ENCODE peak calls at places on chromosomes 13 and 19, in five cellular contexts. L, Y, D, E and C are unnamed samples. For H3K4me1, the result is how much of the 10 kb centered on the place peaks cover.

GRCh38 chr13:110023729-110024645 is 237.6 kb upstream of the IRS2 start:
- DNase-seq in L (no peak), Y (peak), D (no peak), E (no peak), C (no peak)

GRCh38 chr13:73321039-73321438 is 262.2 kb downstream of the KLF5 start:
- DNase-seq in L (no peak), Y (no peak), D (no peak), E (no peak), C (no peak)

GRCh38 chr13:90414691-90415596 is 932.5 kb upstream of the MIR17HG start:
- DNase-seq in L (no peak), Y (peak), D (no peak), E (no peak), C (no peak)

GRCh38 chr13:31198524-31198923 is 1.3 kb upstream of the B3GLCT start:
- DNase-seq in L (no peak), Y (no peak), D (no peak), E (no peak), C (no peak)

GRCh38 chr19:55489711-55490477 is 1.7 kb downstream of the SSC5D start:
- DNase-seq in L (no peak), Y (no peak), D (no peak), E (no peak), C (no peak)

GRCh38 chr19:1069009-1069779 is 2.2 kb downstream of the ARHGAP45 start:
- DNase-seq in L (peak), Y (no peak), D (no peak), E (no peak), C (peak)

GRCh38 chr19:30406220-30406944 is 34.2 kb downstream of the ZNF536 start:
- DNase-seq in L (no peak), Y (no peak), D (no peak), E (no peak), C (no peak)

GRCh38 chr13:76663941-76664340 is 222.3 kb downstream of the KCTD12 start:
- DNase-seq in L (no peak), Y (peak), D (no peak), E (no peak), C (no peak)

GRCh38 chr19:38196948-38197656 is 26.9 kb downstream of the DPF1 start:
- DNase-seq in L (no peak), Y (no peak), D (no peak), E (no peak), C (no peak)

GRCh38 chr13:106466691-106467405 is 68.6 kb downstream of the EFNB2 start:
- DNase-seq in L (no peak), Y (no peak), D (no peak), E (no peak), C (no peak)

GRCh38 chr13:104436555-104436954 is 1370.3 kb upstream of the SLC10A2 start:
- DNase-seq in L (no peak), Y (no peak), D (no peak), E (no peak), C (no peak)

GRCh38 chr13:27472941-27473340 is 22.6 kb upstream of the MTIF3 start:
- DNase-seq in L (no peak), Y (no peak), D (no peak), E (no peak), C (no peak)

GRCh38 chr13:113845723-113846638 is 17.9 kb downstream of the GAS6 start:
- DNase-seq in L (no peak), Y (no peak), D (peak), E (peak), C (no peak)

GRCh38 chr19:17415107-17415506 is 4.7 kb upstream of the MVB12A start:
- DNase-seq in L (no peak), Y (no peak), D (no peak), E (no peak), C (no peak)

GRCh38 chr19:54416695-54417491 is 1.6 kb downstream of the TTYH1 start:
- DNase-seq in L (no peak), Y (no peak), D (no peak), E (no peak), C (no peak)

GRCh38 chr13:49265822-49266221 is 18.1 kb downstream of the CDADC1 start:
- DNase-seq in L (no peak), Y (peak), D (no peak), E (no peak), C (no peak)

GRCh38 chr19:19399733-19400438 is 5.6 kb upstream of the GATAD2A start:
- DNase-seq in L (no peak), Y (peak), D (no peak), E (no peak), C (no peak)

GRCh38 chr19:48419158-48419920 is 25.9 kb downstream of the GRIN2D start:
- DNase-seq in L (peak), Y (peak), D (no peak), E (no peak), C (no peak)

GRCh38 chr19:15199652-15200574 is 882 bp downstream of the NOTCH3 start:
- DNase-seq in L (no peak), Y (peak), D (no peak), E (peak), C (no peak)

GRCh38 chr19:47540748-47541147 is 25.9 kb upstream of the NAPA start:
- DNase-seq in L (no peak), Y (peak), D (no peak), E (no peak), C (no peak)

GRCh38 chr19:52187407-52187806 is 2.4 kb upstream of the PPP2R1A start:
- DNase-seq in L (no peak), Y (no peak), D (no peak), E (no peak), C (no peak)

GRCh38 chr19:52189745-52190678 is at the start of gene PPP2R1A:
- DNase-seq in L (peak), Y (peak), D (peak), E (peak), C (peak)

GRCh38 chr19:52190679-52191293 is 934 bp downstream of the PPP2R1A start:
- DNase-seq in L (no peak), Y (peak), D (peak), E (peak), C (peak)

GRCh38 chr19:52191374-52191773 is 1.5 kb downstream of the PPP2R1A start:
- DNase-seq in L (no peak), Y (no peak), D (no peak), E (no peak), C (no peak)

DNA sequence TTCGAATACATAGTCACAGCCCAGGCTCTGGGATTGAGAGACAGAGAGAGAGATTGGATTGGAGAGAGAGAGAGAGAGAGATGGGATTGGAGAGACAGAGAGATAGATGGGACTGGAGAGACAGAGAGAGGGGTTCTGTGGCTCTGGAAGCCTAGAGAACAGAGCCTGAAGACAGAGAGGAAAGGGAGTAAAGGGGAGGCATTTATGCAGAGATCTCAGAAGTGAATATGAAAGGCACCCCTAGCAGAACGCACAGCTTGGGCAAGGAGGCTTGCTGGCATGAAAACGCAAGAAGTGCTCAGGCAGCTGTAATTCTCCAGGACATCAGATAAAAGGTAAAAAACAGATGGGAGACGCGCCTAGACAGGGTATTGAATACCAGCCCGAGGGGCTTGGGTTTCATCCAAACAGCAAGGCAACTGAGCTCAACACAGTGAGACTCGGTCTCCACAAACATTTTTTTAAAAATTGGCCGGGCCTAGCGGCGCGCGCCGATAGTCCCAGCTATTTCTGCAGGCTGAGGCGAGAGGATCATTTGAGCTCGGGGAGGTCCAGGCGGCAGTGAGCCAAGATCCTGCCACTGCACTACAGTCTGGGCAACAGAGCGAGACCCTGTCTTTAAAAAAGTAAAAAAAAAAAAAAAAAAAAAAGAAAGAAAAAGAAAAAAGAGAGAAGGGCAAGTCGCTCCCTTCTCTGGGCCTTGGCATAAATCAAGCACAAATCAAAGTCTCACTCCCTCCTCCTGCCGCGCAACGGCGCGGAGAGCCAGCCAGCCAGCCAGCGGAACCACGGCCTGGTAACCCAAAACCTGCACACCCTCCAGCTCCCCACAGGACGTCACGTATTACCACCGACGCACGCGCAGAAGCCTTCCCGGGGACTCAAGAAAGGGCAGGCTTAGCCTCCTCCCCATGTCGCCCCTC is 769 bp upstream of the PPP2R1A start:
- DNase-seq in L (no peak), Y (no peak), D (peak), E (peak), C (no peak)
- TF ChIP-seq CTCF in L (no peak), Y (no peak), D (peak), E (no peak), C (no peak)

DNA sequence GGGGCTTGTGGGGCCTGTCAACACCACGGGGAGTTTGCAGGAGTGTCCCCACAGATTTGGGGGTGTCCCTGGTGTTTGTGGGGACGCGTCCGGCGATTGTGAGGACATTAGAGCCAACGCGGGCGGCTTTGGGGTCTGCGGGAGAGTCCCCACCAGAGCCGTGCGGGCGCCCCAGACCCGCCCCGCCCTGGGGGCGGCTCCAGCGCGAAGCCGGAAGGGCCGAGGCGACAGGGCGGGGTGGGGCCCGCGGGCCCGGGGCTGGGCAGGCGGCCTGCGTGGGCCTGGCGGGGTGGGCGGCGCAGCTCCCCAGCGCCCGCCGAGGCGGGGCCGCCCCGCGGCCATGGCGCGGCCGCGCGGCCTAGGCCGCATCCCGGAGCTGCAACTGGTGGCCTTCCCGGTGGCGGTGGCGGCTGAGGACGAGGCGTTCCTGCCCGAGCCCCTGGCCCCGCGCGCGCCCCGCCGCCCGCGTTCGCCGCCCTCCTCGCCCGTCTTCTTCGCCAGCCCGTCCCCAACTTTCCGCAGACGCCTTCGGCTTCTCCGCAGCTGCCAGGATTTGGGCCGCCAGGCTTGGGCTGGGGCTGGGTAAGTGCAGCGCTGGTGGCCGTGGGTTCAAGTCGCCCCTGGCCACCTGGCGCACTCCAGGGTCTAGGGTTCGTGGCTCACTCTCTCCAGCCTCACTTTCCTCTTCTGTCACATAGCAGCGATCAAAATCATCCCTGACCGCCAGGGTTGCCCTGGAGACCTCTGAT is 10.3 kb downstream of the PDE4A start:
- DNase-seq in L (no peak), Y (peak), D (no peak), E (peak), C (peak)
- H3K27ac ChIP-seq in L (peak), Y (peak), D (peak), E (peak), C (no peak)

GRCh38 chr19:44749318-44749717 is 810 bp downstream of the BCL3 start:
- DNase-seq in L (no peak), Y (no peak), D (no peak), E (no peak), C (no peak)

GRCh38 chr19:44748426-44749254 is at the start of gene BCL3:
- DNase-seq in L (peak), Y (no peak), D (peak), E (peak), C (peak)

GRCh38 chr19:44746616-44746945 is 1.9 kb upstream of the BCL3 start:
- DNase-seq in L (no peak), Y (no peak), D (no peak), E (no peak), C (no peak)

GRCh38 chr19:44746946-44747738 is 1.4 kb upstream of the BCL3 start:
- DNase-seq in L (peak), Y (peak), D (peak), E (peak), C (peak)

DNA sequence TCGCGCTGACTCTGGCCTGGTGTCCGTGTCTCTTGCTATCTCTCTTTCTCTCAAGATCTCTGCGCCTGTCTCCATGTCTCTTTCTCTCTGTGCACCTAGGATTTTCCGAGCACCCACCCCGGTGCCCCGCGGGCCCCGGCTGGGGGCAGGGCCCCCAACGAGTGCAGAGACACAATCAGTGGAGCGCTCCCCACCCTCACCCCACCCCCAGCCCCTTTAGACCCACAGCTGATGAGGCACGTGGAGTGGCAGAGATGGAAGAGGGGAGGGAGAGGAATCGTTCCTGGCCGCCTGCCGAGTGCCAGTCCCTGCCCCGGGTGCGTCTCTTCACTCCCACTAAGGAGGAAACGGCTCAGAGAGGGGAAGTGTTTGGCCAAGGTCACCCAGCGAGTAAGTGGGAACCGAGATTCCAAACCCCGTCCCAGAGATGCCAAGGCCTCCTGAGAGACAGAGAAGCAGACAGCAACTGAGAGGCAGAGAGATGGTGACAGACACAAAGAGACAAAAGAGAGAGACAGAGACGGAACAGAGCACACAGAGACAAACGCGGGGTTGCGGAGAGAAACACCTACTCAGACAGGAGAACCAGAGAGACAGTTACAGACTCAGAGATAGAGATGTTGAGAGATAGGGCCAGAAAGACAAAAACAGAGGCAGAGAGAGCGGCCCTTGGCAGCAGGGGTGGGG is 626 bp upstream of the BCL3 start:
- DNase-seq in L (peak), Y (peak), D (peak), E (peak), C (peak)
- H3K4me1 ChIP-seq in L (under half), Y (under half), D (under half), E (under half), C (under half)

GRCh38 chr19:13718733-13719132 is 45.6 kb upstream of the MRI1 start:
- DNase-seq in L (no peak), Y (peak), D (peak), E (no peak), C (no peak)
- TF ChIP-seq CTCF in L (no peak), Y (peak), D (peak), E (no peak), C (peak)

DNA sequence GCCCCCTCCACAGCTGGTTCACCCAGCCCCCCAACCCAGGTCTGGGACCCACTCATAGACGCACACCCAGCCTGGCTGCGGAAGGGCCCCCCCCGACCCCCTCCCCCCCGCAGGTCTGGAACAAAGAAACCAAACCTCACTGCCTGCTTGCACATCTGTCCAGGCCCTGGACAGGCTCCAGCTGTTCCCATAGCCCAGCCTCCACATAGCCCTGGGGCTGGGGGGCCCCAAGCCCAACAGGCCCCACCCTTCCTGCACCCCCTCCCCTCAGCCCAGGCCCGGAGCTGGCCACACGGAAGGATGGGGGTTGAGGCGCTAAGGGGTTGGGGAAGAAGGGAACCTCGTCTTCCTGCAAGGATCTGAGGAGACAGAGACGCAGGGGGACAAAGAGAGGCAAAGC is 2.7 kb downstream of the KANK2 start:
- DNase-seq in L (no peak), Y (peak), D (no peak), E (no peak), C (no peak)
- H3K27ac ChIP-seq in L (no peak), Y (peak), D (peak), E (no peak), C (peak)

GRCh38 chr13:99327761-99328160 is 20.6 kb upstream of the GPR183 start:
- DNase-seq in L (no peak), Y (no peak), D (no peak), E (no peak), C (no peak)
- H3K4me1 ChIP-seq in L (under half), Y (under half), D (under half), E (under half), C (under half)